ENCODE peak calls at places on chromosome 5, in eight cellular contexts. A is heart right ventricle; D is NT2/D1; Q is left ventricle myocardium inferior; R is fibroblast of lung; O is pancreas; M is CD4-positive, CD25-positive, alpha-beta regulatory T cell; U is tibial artery. V is an unnamed sample.

GRCh38 chr5:54944364-54944763 is 41.0 kb downstream of the ESM1 start:
- DNase-seq in A (no peak), D (peak; percentile 22), Q (no peak), R (peak; percentile 30), O (no peak), M (peak; percentile 72), U (peak; percentile 22), V (peak; percentile 9)

GRCh38 chr5:52007230-52007858 is 624.1 kb downstream of the ISL1 start:
- DNase-seq in A (no peak), D (peak; percentile 23), Q (no peak), R (peak; percentile 22), O (no peak), M (no peak), U (no peak), V (no peak)

GRCh38 chr5:143714629-143715028 is 97.3 kb upstream of the HMHB1 start:
- DNase-seq in A (no peak), D (no peak), Q (no peak), R (peak; percentile 70), O (no peak), M (no peak), U (no peak), V (no peak)

GRCh38 chr5:165137701-165138100 is 1632.3 kb downstream of the MAT2B start:
- DNase-seq in A (no peak), D (no peak), Q (no peak), R (no peak), O (no peak), M (no peak), U (no peak), V (no peak)

GRCh38 chr5:124824637-124825158 is 78.3 kb upstream of the ZNF608 start:
- DNase-seq in A (no peak), D (no peak), Q (no peak), R (peak; percentile 89), O (no peak), M (no peak), U (no peak), V (no peak)

GRCh38 chr5:136155769-136156168 is 23.1 kb downstream of the SMAD5 start:
- DNase-seq in A (no peak), D (no peak), Q (no peak), R (peak; percentile 41), O (no peak), M (no peak), U (no peak), V (no peak)

GRCh38 chr5:88732181-88732633 is 150.8 kb downstream of the MEF2C start:
- DNase-seq in A (peak; percentile 22), D (no peak), Q (peak; percentile 21), R (peak; percentile 86), O (no peak), M (no peak), U (peak; percentile 78), V (no peak)

GRCh38 chr5:147668385-147668784 is 114.1 kb downstream of the JAKMIP2 start:
- DNase-seq in A (no peak), D (no peak), Q (no peak), R (no peak), O (no peak), M (no peak), U (no peak), V (no peak)

GRCh38 chr5:120394259-120394658 is 69.8 kb upstream of the PRR16 start:
- DNase-seq in A (no peak), D (no peak), Q (no peak), R (no peak), O (no peak), M (no peak), U (no peak), V (no peak)

GRCh38 chr5:112682621-112683061 is 55.0 kb upstream of the APC start:
- DNase-seq in A (no peak), D (no peak), Q (no peak), R (peak; percentile 90), O (no peak), M (no peak), U (no peak), V (no peak)

GRCh38 chr5:56814963-56815656 is at the start of gene MAP3K1:
- DNase-seq in A (peak; percentile 84), D (peak; percentile 40), Q (peak; percentile 82), R (peak; percentile 60), O (peak; percentile 97), M (peak; percentile 90), U (peak; percentile 57), V (no peak)

GRCh38 chr5:124235576-124235975 is 510.9 kb downstream of the ZNF608 start:
- DNase-seq in A (no peak), D (no peak), Q (no peak), R (no peak), O (no peak), M (no peak), U (no peak), V (no peak)

GRCh38 chr5:136457390-136458094 is 92.2 kb upstream of the TRPC7 start:
- DNase-seq in A (no peak), D (no peak), Q (no peak), R (no peak), O (peak; percentile 85), M (no peak), U (no peak), V (no peak)

GRCh38 chr5:55300890-55301289 is 6.6 kb downstream of the DHX29 start:
- DNase-seq in A (no peak), D (no peak), Q (no peak), R (no peak), O (no peak), M (no peak), U (no peak), V (no peak)

GRCh38 chr5:7548576-7548975 is 152.6 kb downstream of the ADCY2 start:
- DNase-seq in A (no peak), D (no peak), Q (no peak), R (peak; percentile 15), O (no peak), M (no peak), U (no peak), V (no peak)

GRCh38 chr5:32511778-32512374 is 67.3 kb upstream of the ZFR start:
- DNase-seq in A (no peak), D (no peak), Q (no peak), R (no peak), O (no peak), M (peak; percentile 63), U (no peak), V (no peak)

GRCh38 chr5:168370826-168371225 is 79.4 kb downstream of the WWC1 start:
- DNase-seq in A (no peak), D (no peak), Q (no peak), R (no peak), O (no peak), M (no peak), U (no peak), V (no peak)

GRCh38 chr5:9545959-9546851 is at the start of gene SEMA5A:
- DNase-seq in A (peak; percentile 84), D (no peak), Q (peak; percentile 78), R (peak; percentile 70), O (peak; percentile 92), M (no peak), U (peak; percentile 52), V (peak; percentile 13)

GRCh38 chr5:43038523-43038989 is 1.6 kb downstream of the ANXA2R start:
- DNase-seq in A (no peak), D (no peak), Q (no peak), R (peak; percentile 87), O (no peak), M (peak; percentile 75), U (no peak), V (no peak)

GRCh38 chr5:12911156-12911555 is 1006.9 kb upstream of the CTNND2 start:
- DNase-seq in A (no peak), D (no peak), Q (no peak), R (peak; percentile 15), O (no peak), M (no peak), U (no peak), V (no peak)

GRCh38 chr5:78109891-78110324 is 184.6 kb downstream of the AP3B1 start:
- DNase-seq in A (no peak), D (no peak), Q (no peak), R (no peak), O (no peak), M (no peak), U (no peak), V (no peak)

GRCh38 chr5:78116167-78116566 is 178.3 kb downstream of the AP3B1 start:
- DNase-seq in A (no peak), D (no peak), Q (no peak), R (no peak), O (no peak), M (no peak), U (no peak), V (no peak)

GRCh38 chr5:78113689-78114088 is 180.8 kb downstream of the AP3B1 start:
- DNase-seq in A (no peak), D (no peak), Q (no peak), R (no peak), O (no peak), M (no peak), U (peak; percentile 23), V (no peak)

GRCh38 chr5:78108564-78108963 is 185.9 kb downstream of the AP3B1 start:
- DNase-seq in A (no peak), D (no peak), Q (no peak), R (no peak), O (no peak), M (no peak), U (no peak), V (no peak)

GRCh38 chr5:78112931-78113330 is 181.6 kb downstream of the AP3B1 start:
- DNase-seq in A (no peak), D (no peak), Q (no peak), R (no peak), O (peak; percentile 15), M (no peak), U (no peak), V (no peak)
- H3K4me1 ChIP-seq in A (no peaks in the 10 kb centered on the region), D (no peaks in the 10 kb centered on the region), Q (no peaks in the 10 kb centered on the region), R (no peaks in the 10 kb centered on the region), O (peaks cover 3% of the 10 kb centered on the region), M (no peaks in the 10 kb centered on the region), U (no peaks in the 10 kb centered on the region), V (no peaks in the 10 kb centered on the region)

GRCh38 chr5:132022737-132023136 is 11.3 kb upstream of the ACSL6 start:
- DNase-seq in A (no peak), D (no peak), Q (no peak), R (no peak), O (no peak), M (no peak), U (no peak), V (no peak)
- H3K4me1 ChIP-seq in A (no peaks in the 10 kb centered on the region), D (no peaks in the 10 kb centered on the region), Q (no peaks in the 10 kb centered on the region), R (no peaks in the 10 kb centered on the region), O (no peaks in the 10 kb centered on the region), M (peaks cover 26% of the 10 kb centered on the region), U (no peaks in the 10 kb centered on the region), V (no peaks in the 10 kb centered on the region)

DNA sequence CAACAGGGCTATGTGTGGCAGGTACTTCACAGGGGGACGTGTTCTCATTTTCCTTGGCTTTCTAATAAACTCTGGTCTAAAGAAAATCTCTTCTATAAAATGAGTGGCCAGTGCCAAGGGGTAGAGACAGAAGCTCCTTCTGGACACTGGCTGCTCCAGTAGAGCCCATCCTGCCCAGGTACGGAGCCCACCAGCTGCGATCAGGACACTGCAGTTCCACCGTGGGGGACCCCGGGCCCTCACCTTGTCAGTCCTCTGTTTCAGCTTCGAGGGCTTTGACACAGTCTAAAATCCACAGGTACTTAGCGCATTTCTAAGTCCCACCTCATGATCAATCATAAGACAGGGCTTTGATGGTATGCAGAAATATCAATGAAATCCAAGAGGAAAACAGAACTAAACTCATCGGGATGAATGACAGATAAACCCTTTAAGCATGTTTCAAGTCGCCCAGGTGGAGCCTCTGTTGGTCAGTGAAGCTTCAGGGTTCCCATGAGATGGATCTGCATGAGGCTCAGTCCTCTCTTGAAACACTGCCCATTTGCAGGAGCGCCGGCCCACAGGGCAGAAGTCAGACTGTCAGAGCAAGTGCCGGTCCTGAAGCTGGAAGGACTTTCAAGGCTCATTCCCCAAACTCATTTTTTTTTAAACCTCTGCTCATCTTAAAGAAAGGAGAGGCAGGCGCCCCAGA is 20.3 kb upstream of the TERT start:
- DNase-seq in A (no peak), D (no peak), Q (no peak), R (no peak), O (no peak), M (no peak), U (peak; percentile 11), V (no peak)
- H3K4me1 ChIP-seq in A (no peaks in the 10 kb centered on the region), D (peaks cover 8% of the 10 kb centered on the region), Q (peaks cover 7% of the 10 kb centered on the region), R (no peaks in the 10 kb centered on the region), O (peaks cover 14% of the 10 kb centered on the region), M (peaks cover 52% of the 10 kb centered on the region), U (peaks cover 7% of the 10 kb centered on the region), V (peaks cover 7% of the 10 kb centered on the region)

GRCh38 chr5:172573115-172573882 is 67.8 kb upstream of the NEURL1B start:
- DNase-seq in A (no peak), D (no peak), Q (peak; percentile 2), R (no peak), O (no peak), M (no peak), U (no peak), V (no peak)
- H3K4me1 ChIP-seq in A (peaks cover 10% of the 10 kb centered on the region), D (peaks cover 26% of the 10 kb centered on the region), Q (peaks cover 33% of the 10 kb centered on the region), R (no peaks in the 10 kb centered on the region), O (no peaks in the 10 kb centered on the region), M (no peaks in the 10 kb centered on the region), U (peaks cover 8% of the 10 kb centered on the region), V (peaks cover 15% of the 10 kb centered on the region)

V was measured in iPS DF 6.9.